ENCODE peak calls at places on chromosomes 3 and 15, in four cellular contexts. One of them, this sample, is unnamed.

GRCh38 chr3:98829246-98829832 is 66.2 kb downstream of the ST3GAL6 start:
- DNase-seq in SK-N-MC: no peak
- DNase-seq in GM13977: no peak
- DNase-seq in stimulated activated CD4-positive, alpha-beta T cell treated with anti-CD3 and anti-CD28 coated beads, Interleukin-15, amount 100 ng/mL, for 24 hours: no peak
- DNase-seq in this sample: no peak

GRCh38 chr3:125003369-125003853 is 52.4 kb downstream of the HEG1 start:
- DNase-seq in stimulated activated CD4-positive, alpha-beta T cell treated with anti-CD3 and anti-CD28 coated beads, Interleukin-15, amount 100 ng/mL, for 24 hours: no peak
- DNase-seq in GM13977: no peak
- DNase-seq in SK-N-MC: no peak
- DNase-seq in this sample: no peak

GRCh38 chr3:73029321-73029796 is 32.1 kb upstream of the EBLN2 start:
- DNase-seq in GM13977: no peak
- DNase-seq in SK-N-MC: no peak
- DNase-seq in stimulated activated CD4-positive, alpha-beta T cell treated with anti-CD3 and anti-CD28 coated beads, Interleukin-15, amount 100 ng/mL, for 24 hours: no peak
- DNase-seq in this sample: no peak

GRCh38 chr15:26773917-26774316 is 1.1 kb upstream of the GABRB3 start:
- DNase-seq in GM13977: no peak
- DNase-seq in stimulated activated CD4-positive, alpha-beta T cell treated with anti-CD3 and anti-CD28 coated beads, Interleukin-15, amount 100 ng/mL, for 24 hours: no peak
- DNase-seq in SK-N-MC: no peak
- DNase-seq in this sample: no peak

GRCh38 chr3:23805881-23806321 is at the start of gene UBE2E1:
- DNase-seq in SK-N-MC: no peak
- DNase-seq in stimulated activated CD4-positive, alpha-beta T cell treated with anti-CD3 and anti-CD28 coated beads, Interleukin-15, amount 100 ng/mL, for 24 hours: peak
- DNase-seq in GM13977: peak
- DNase-seq in this sample: peak

GRCh38 chr3:43707998-43708397 is 17.3 kb downstream of the ABHD5 start:
- DNase-seq in SK-N-MC: no peak
- DNase-seq in stimulated activated CD4-positive, alpha-beta T cell treated with anti-CD3 and anti-CD28 coated beads, Interleukin-15, amount 100 ng/mL, for 24 hours: no peak
- DNase-seq in GM13977: no peak
- DNase-seq in this sample: no peak

GRCh38 chr15:66780172-66780972 is 78.3 kb downstream of the SMAD6 start:
- DNase-seq in GM13977: no peak
- DNase-seq in SK-N-MC: no peak
- DNase-seq in stimulated activated CD4-positive, alpha-beta T cell treated with anti-CD3 and anti-CD28 coated beads, Interleukin-15, amount 100 ng/mL, for 24 hours: no peak
- DNase-seq in this sample: no peak

GRCh38 chr3:169272533-169272932 is 391.0 kb downstream of the MECOM start:
- DNase-seq in stimulated activated CD4-positive, alpha-beta T cell treated with anti-CD3 and anti-CD28 coated beads, Interleukin-15, amount 100 ng/mL, for 24 hours: no peak
- DNase-seq in GM13977: no peak
- DNase-seq in SK-N-MC: no peak
- DNase-seq in this sample: no peak

GRCh38 chr3:5186089-5186853 is 1.2 kb upstream of the EDEM1 start:
- DNase-seq in GM13977: peak
- DNase-seq in SK-N-MC: no peak
- DNase-seq in stimulated activated CD4-positive, alpha-beta T cell treated with anti-CD3 and anti-CD28 coated beads, Interleukin-15, amount 100 ng/mL, for 24 hours: no peak
- DNase-seq in this sample: no peak